ENCODE peak calls at places on chromosomes 3 and 15, in eight cellular contexts. R, B, G, Q, J, T, U and O are unnamed samples.

GRCh38 chr3:187685948-187686347 is 15.8 kb upstream of the SST start:
- DNase-seq in R (no peak), T (no peak), B (peak), G (no peak), U (no peak), Q (no peak), J (no peak), O (no peak)

GRCh38 chr15:50633653-50634052 is 52.9 kb downstream of the TRPM7 start:
- DNase-seq in B (no peak), G (no peak), U (no peak), R (peak), T (no peak), J (no peak), Q (no peak), O (no peak)

GRCh38 chr3:46545695-46546630 is 20.1 kb downstream of the LRRC2 start:
- DNase-seq in R (no peak), J (no peak), T (no peak), Q (no peak), U (no peak), B (peak), G (no peak), O (no peak)

GRCh38 chr15:58726867-58727266 is 22.6 kb downstream of the ADAM10 start:
- DNase-seq in T (no peak), Q (no peak), R (no peak), U (no peak), G (no peak), B (no peak), J (no peak), O (no peak)

GRCh38 chr3:138367912-138368311 is 19.5 kb downstream of the MRAS start:
- DNase-seq in B (no peak), T (peak), R (peak), G (no peak), Q (no peak), U (no peak), J (no peak), O (no peak)

GRCh38 chr15:74888716-74889115 is 1.1 kb upstream of the MPI start:
- DNase-seq in B (no peak), T (no peak), U (no peak), J (no peak), Q (no peak), R (no peak), G (no peak), O (no peak)

GRCh38 chr3:197029511-197030167 is at the start of gene MELTF:
- DNase-seq in R (peak), U (peak), B (peak), T (peak), Q (peak), G (peak), J (no peak), O (peak)

GRCh38 chr3:58009749-58010535 is 1.7 kb downstream of the FLNB start:
- DNase-seq in G (no peak), R (no peak), B (peak), Q (no peak), U (no peak), J (no peak), T (no peak), O (no peak)

GRCh38 chr3:38454884-38455638 is 1.4 kb downstream of the ACVR2B start:
- DNase-seq in R (peak), Q (peak), U (peak), J (no peak), G (peak), B (peak), T (peak), O (peak)

GRCh38 chr3:53269888-53270880 is 14.4 kb upstream of the TKT start:
- DNase-seq in J (peak), T (peak), R (peak), G (peak), Q (peak), U (peak), B (peak), O (peak)

GRCh38 chr3:188037965-188038581 is 115.9 kb upstream of the LPP start:
- DNase-seq in J (no peak), U (no peak), R (peak), B (no peak), T (no peak), G (no peak), Q (no peak), O (no peak)

GRCh38 chr3:119628816-119629445 is 31.2 kb downstream of the PLA1A start:
- DNase-seq in G (no peak), U (no peak), R (no peak), T (no peak), B (no peak), Q (no peak), J (peak), O (no peak)

GRCh38 chr3:26246901-26247300 is 375.7 kb upstream of the LRRC3B start:
- DNase-seq in R (no peak), Q (no peak), G (no peak), J (no peak), U (peak), T (no peak), B (no peak), O (no peak)
- TF ChIP-seq USF2 in R (no peak), Q (no peak), G (no peak), J (no peak), U (no peak), T (no peak), B (no peak), O (no peak)

GRCh38 chr3:56303508-56303907 is 164.8 kb downstream of the ERC2 start:
- DNase-seq in Q (peak), J (peak), B (peak), G (peak), U (peak), R (peak), T (peak), O (peak)
- TF ChIP-seq USF2 in Q (no peak), J (no peak), B (no peak), G (no peak), U (no peak), R (no peak), T (no peak), O (no peak)

GRCh38 chr3:123766195-123767019 is 117.7 kb downstream of the MYLK start:
- DNase-seq in G (peak), T (no peak), Q (peak), U (no peak), R (no peak), J (no peak), B (no peak), O (no peak)
- TF ChIP-seq USF2 in G (no peak), T (no peak), Q (no peak), U (no peak), R (no peak), J (no peak), B (no peak), O (no peak)

GRCh38 chr15:87733977-87734376 is 522.6 kb downstream of the NTRK3 start:
- DNase-seq in B (no peak), T (no peak), Q (no peak), G (no peak), U (no peak), R (no peak), J (no peak), O (no peak)

GRCh38 chr15:87733005-87733404 is 523.5 kb downstream of the NTRK3 start:
- DNase-seq in R (peak), G (no peak), T (no peak), U (no peak), Q (no peak), B (no peak), J (no peak), O (no peak)

GRCh38 chr15:87731630-87732029 is 524.9 kb downstream of the NTRK3 start:
- DNase-seq in J (no peak), T (no peak), U (no peak), Q (no peak), R (no peak), B (no peak), G (no peak), O (no peak)

GRCh38 chr15:87734571-87735373 is 521.8 kb downstream of the NTRK3 start:
- DNase-seq in G (no peak), B (no peak), U (no peak), R (no peak), J (no peak), Q (no peak), T (no peak), O (no peak)

GRCh38 chr15:87733522-87733921 is 523.0 kb downstream of the NTRK3 start:
- DNase-seq in Q (no peak), U (no peak), G (no peak), R (no peak), B (no peak), J (no peak), T (no peak), O (no peak)
- TF ChIP-seq USF2 in Q (no peak), U (no peak), G (no peak), R (no peak), B (no peak), J (no peak), T (no peak), O (no peak)

GRCh38 chr15:90638241-90638691 is 78.9 kb upstream of the BLM start:
- DNase-seq in G (no peak), T (no peak), J (no peak), R (no peak), B (no peak), U (peak), Q (no peak), O (no peak)
- TF ChIP-seq USF2 in G (no peak), T (no peak), J (no peak), R (no peak), B (no peak), U (no peak), Q (no peak), O (no peak)

GRCh38 chr15:77506311-77507150 is 85.8 kb downstream of the HMG20A start:
- DNase-seq in B (no peak), J (no peak), R (no peak), Q (no peak), U (no peak), T (peak), G (peak), O (no peak)
- TF ChIP-seq USF2 in B (no peak), J (no peak), R (no peak), Q (no peak), U (no peak), T (no peak), G (no peak), O (no peak)

GRCh38 chr15:81575436-81576123 is 201.6 kb upstream of the TMC3 start:
- DNase-seq in J (no peak), R (peak), B (no peak), T (peak), G (no peak), U (no peak), Q (no peak), O (no peak)
- TF ChIP-seq USF2 in J (no peak), R (no peak), B (no peak), T (no peak), G (no peak), U (no peak), Q (no peak), O (no peak)